ENCODE peak calls at places on chromosomes 6 and 20, in ten cellular contexts. One of them, this sample, is unnamed.

GRCh38 chr6:19159087-19159486 is 678.1 kb upstream of the ID4 start:
- DNase-seq in right atrium auricular region: no peak
- DNase-seq in CD8-positive, alpha-beta T cell: no peak
- DNase-seq in left ventricle myocardium inferior: no peak
- DNase-seq in psoas muscle: no peak
- DNase-seq in right cardiac atrium: no peak
- DNase-seq in A673: no peak
- DNase-seq in OCI-LY7: no peak
- DNase-seq in brain microvascular endothelial cell: peak; percentile 74
- DNase-seq in cardiac muscle cell: peak; percentile 28
- DNase-seq in this sample: no peak

GRCh38 chr6:155444120-155444917 is 11.3 kb downstream of the NOX3 start:
- DNase-seq in CD8-positive, alpha-beta T cell: no peak
- DNase-seq in psoas muscle: no peak
- DNase-seq in left ventricle myocardium inferior: no peak
- DNase-seq in right cardiac atrium: no peak
- DNase-seq in right atrium auricular region: no peak
- DNase-seq in brain microvascular endothelial cell: peak; percentile 15
- DNase-seq in A673: no peak
- DNase-seq in OCI-LY7: no peak
- DNase-seq in cardiac muscle cell: peak; percentile 17
- DNase-seq in this sample: no peak

GRCh38 chr6:169229611-169230321 is 23.9 kb downstream of the THBS2 start:
- DNase-seq in cardiac muscle cell: peak; percentile 51
- DNase-seq in CD8-positive, alpha-beta T cell: no peak
- DNase-seq in A673: no peak
- DNase-seq in brain microvascular endothelial cell: no peak
- DNase-seq in right cardiac atrium: no peak
- DNase-seq in psoas muscle: no peak
- DNase-seq in left ventricle myocardium inferior: no peak
- DNase-seq in OCI-LY7: no peak
- DNase-seq in right atrium auricular region: peak; percentile 70
- DNase-seq in this sample: no peak

GRCh38 chr6:1708820-1709612 is 99.3 kb downstream of the FOXC1 start:
- DNase-seq in CD8-positive, alpha-beta T cell: no peak
- DNase-seq in left ventricle myocardium inferior: no peak
- DNase-seq in A673: no peak
- DNase-seq in psoas muscle: no peak
- DNase-seq in right atrium auricular region: no peak
- DNase-seq in brain microvascular endothelial cell: no peak
- DNase-seq in OCI-LY7: no peak
- DNase-seq in right cardiac atrium: no peak
- DNase-seq in cardiac muscle cell: no peak
- DNase-seq in this sample: no peak

GRCh38 chr6:89509719-89510339 is 76.9 kb downstream of the ANKRD6 start:
- DNase-seq in cardiac muscle cell: peak; percentile 7
- DNase-seq in psoas muscle: no peak
- DNase-seq in OCI-LY7: no peak
- DNase-seq in brain microvascular endothelial cell: no peak
- DNase-seq in left ventricle myocardium inferior: no peak
- DNase-seq in right cardiac atrium: no peak
- DNase-seq in right atrium auricular region: no peak
- DNase-seq in A673: peak; percentile 6
- DNase-seq in CD8-positive, alpha-beta T cell: no peak
- DNase-seq in this sample: no peak

GRCh38 chr20:19828233-19828632 is 70.2 kb downstream of the RIN2 start:
- DNase-seq in left ventricle myocardium inferior: no peak
- DNase-seq in A673: peak; percentile 55
- DNase-seq in psoas muscle: no peak
- DNase-seq in CD8-positive, alpha-beta T cell: no peak
- DNase-seq in right cardiac atrium: no peak
- DNase-seq in brain microvascular endothelial cell: peak; percentile 76
- DNase-seq in cardiac muscle cell: no peak
- DNase-seq in right atrium auricular region: no peak
- DNase-seq in OCI-LY7: peak; percentile 23
- DNase-seq in this sample: no peak

GRCh38 chr6:46637145-46637544 is 15.5 kb downstream of the CYP39A1 start:
- DNase-seq in CD8-positive, alpha-beta T cell: no peak
- DNase-seq in cardiac muscle cell: peak; percentile 50
- DNase-seq in right atrium auricular region: no peak
- DNase-seq in right cardiac atrium: no peak
- DNase-seq in brain microvascular endothelial cell: no peak
- DNase-seq in left ventricle myocardium inferior: no peak
- DNase-seq in OCI-LY7: peak; percentile 78
- DNase-seq in psoas muscle: no peak
- DNase-seq in A673: no peak
- DNase-seq in this sample: peak; percentile 78

GRCh38 chr20:63782051-63782471 is 42.5 kb downstream of the SLC2A4RG start:
- DNase-seq in psoas muscle: no peak
- DNase-seq in right cardiac atrium: peak; percentile 24
- DNase-seq in left ventricle myocardium inferior: no peak
- DNase-seq in OCI-LY7: peak; percentile 26
- DNase-seq in CD8-positive, alpha-beta T cell: peak; percentile 71
- DNase-seq in cardiac muscle cell: no peak
- DNase-seq in A673: peak; percentile 39
- DNase-seq in brain microvascular endothelial cell: no peak
- DNase-seq in right atrium auricular region: no peak
- DNase-seq in this sample: no peak

GRCh38 chr6:114007451-114007953 is 36.6 kb upstream of the HDAC2 start:
- DNase-seq in left ventricle myocardium inferior: no peak
- DNase-seq in brain microvascular endothelial cell: no peak
- DNase-seq in OCI-LY7: no peak
- DNase-seq in cardiac muscle cell: no peak
- DNase-seq in psoas muscle: no peak
- DNase-seq in CD8-positive, alpha-beta T cell: no peak
- DNase-seq in right cardiac atrium: no peak
- DNase-seq in A673: no peak
- DNase-seq in right atrium auricular region: no peak
- DNase-seq in this sample: no peak

GRCh38 chr6:118896339-118897136 is 2.6 kb downstream of the ASF1A start:
- DNase-seq in right atrium auricular region: no peak
- DNase-seq in left ventricle myocardium inferior: no peak
- DNase-seq in OCI-LY7: peak; percentile 67
- DNase-seq in brain microvascular endothelial cell: peak; percentile 40
- DNase-seq in CD8-positive, alpha-beta T cell: no peak
- DNase-seq in cardiac muscle cell: peak; percentile 62
- DNase-seq in right cardiac atrium: no peak
- DNase-seq in psoas muscle: no peak
- DNase-seq in A673: peak; percentile 69
- DNase-seq in this sample: peak; percentile 33

GRCh38 chr6:42661540-42662153 is 60.8 kb downstream of the PRPH2 start:
- DNase-seq in OCI-LY7: peak; percentile 81
- DNase-seq in right cardiac atrium: peak; percentile 83
- DNase-seq in psoas muscle: peak; percentile 75
- DNase-seq in cardiac muscle cell: peak; percentile 79
- DNase-seq in brain microvascular endothelial cell: peak; percentile 77
- DNase-seq in left ventricle myocardium inferior: peak; percentile 71
- DNase-seq in CD8-positive, alpha-beta T cell: peak; percentile 90
- DNase-seq in right atrium auricular region: peak; percentile 90
- DNase-seq in A673: peak; percentile 83
- DNase-seq in this sample: no peak

DNA sequence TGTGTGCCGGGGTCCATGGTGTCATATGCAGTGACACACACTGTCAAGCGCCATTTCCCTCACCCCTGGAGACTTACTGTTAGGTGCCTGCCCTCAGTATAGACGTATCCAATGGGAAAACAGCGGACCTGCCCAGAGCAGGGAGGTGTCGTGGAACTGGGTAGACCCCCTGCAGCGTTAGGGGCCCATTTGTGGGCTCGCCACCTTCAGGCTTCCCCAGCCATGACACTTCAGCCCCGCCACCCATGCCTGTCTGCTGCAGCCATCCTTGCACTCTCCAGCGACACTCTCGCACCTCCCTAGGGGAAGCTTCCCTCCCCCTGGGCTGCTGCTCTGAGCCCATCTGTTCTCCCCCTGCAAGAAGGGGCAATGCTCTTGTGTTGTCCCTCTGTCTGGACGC is 43.2 kb downstream of the STK35 start:
- DNase-seq in psoas muscle: no peak
- DNase-seq in left ventricle myocardium inferior: no peak
- DNase-seq in brain microvascular endothelial cell: no peak
- DNase-seq in right cardiac atrium: no peak
- DNase-seq in A673: no peak
- DNase-seq in CD8-positive, alpha-beta T cell: no peak
- DNase-seq in OCI-LY7: no peak
- DNase-seq in right atrium auricular region: no peak
- DNase-seq in cardiac muscle cell: no peak
- DNase-seq in this sample: no peak
- H3K27ac ChIP-seq in psoas muscle: no peak overlapping the region
- H3K27ac ChIP-seq in left ventricle myocardium inferior: peak overlapping the region; percentile 89
- H3K27ac ChIP-seq in brain microvascular endothelial cell: no peak overlapping the region
- H3K27ac ChIP-seq in right cardiac atrium: no peak overlapping the region
- H3K27ac ChIP-seq in A673: no peak overlapping the region
- H3K27ac ChIP-seq in CD8-positive, alpha-beta T cell: no peak overlapping the region
- H3K27ac ChIP-seq in OCI-LY7: no peak overlapping the region
- H3K27ac ChIP-seq in right atrium auricular region: no peak overlapping the region
- H3K27ac ChIP-seq in cardiac muscle cell: no peak overlapping the region
- H3K27ac ChIP-seq in this sample: no peak overlapping the region

DNA sequence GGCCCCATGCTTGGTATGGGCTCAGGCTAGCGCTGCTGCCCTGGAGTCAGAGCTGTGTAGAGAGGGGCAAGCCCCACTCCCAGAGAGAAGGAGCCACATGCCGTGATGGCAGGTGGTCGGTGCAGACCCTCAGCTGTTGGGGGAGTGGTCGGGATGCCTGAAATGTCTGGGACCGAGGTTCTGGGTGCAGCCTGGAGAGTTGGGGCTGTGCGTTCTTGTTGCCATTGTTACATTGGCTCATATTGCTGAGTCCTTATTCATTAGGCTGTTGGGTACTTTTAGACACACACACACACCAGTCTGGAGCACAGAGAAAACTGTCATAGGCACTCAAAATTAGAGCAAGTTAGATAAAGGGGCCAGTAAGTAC is 83.9 kb downstream of the UNC5CL start:
- DNase-seq in A673: no peak
- DNase-seq in right atrium auricular region: no peak
- DNase-seq in left ventricle myocardium inferior: no peak
- DNase-seq in cardiac muscle cell: no peak
- DNase-seq in CD8-positive, alpha-beta T cell: no peak
- DNase-seq in brain microvascular endothelial cell: no peak
- DNase-seq in right cardiac atrium: no peak
- DNase-seq in OCI-LY7: no peak
- DNase-seq in psoas muscle: no peak
- DNase-seq in this sample: no peak
- H3K27ac ChIP-seq in A673: no peak overlapping the region
- H3K27ac ChIP-seq in right atrium auricular region: no peak overlapping the region
- H3K27ac ChIP-seq in left ventricle myocardium inferior: no peak overlapping the region
- H3K27ac ChIP-seq in cardiac muscle cell: no peak overlapping the region
- H3K27ac ChIP-seq in CD8-positive, alpha-beta T cell: no peak overlapping the region
- H3K27ac ChIP-seq in brain microvascular endothelial cell: no peak overlapping the region
- H3K27ac ChIP-seq in right cardiac atrium: no peak overlapping the region
- H3K27ac ChIP-seq in OCI-LY7: no peak overlapping the region
- H3K27ac ChIP-seq in psoas muscle: no peak overlapping the region
- H3K27ac ChIP-seq in this sample: no peak overlapping the region

DNA sequence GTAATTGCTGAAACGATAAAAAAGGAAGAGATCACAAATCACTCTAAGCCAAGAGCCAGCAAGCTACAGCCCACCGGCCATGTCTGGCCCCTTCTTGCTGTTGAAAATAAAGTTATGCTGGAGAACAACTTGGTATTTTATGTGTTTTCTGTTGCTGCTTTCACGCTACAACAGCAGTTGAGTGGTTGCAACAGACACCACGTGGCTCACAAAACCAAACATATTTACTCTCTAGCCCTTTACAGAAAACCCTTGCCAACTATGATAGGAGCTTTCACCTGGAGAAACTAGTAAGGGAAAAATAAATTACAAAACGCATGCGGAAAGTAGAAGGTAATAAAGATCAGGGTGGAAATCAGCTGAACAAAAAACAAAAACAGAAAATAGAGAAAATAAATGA is 41.1 kb upstream of the SLCO4A1 start:
- DNase-seq in psoas muscle: no peak
- DNase-seq in CD8-positive, alpha-beta T cell: no peak
- DNase-seq in cardiac muscle cell: no peak
- DNase-seq in A673: no peak
- DNase-seq in brain microvascular endothelial cell: no peak
- DNase-seq in right atrium auricular region: no peak
- DNase-seq in left ventricle myocardium inferior: no peak
- DNase-seq in OCI-LY7: no peak
- DNase-seq in right cardiac atrium: no peak
- DNase-seq in this sample: no peak
- H3K27ac ChIP-seq in psoas muscle: no peak overlapping the region
- H3K27ac ChIP-seq in CD8-positive, alpha-beta T cell: no peak overlapping the region
- H3K27ac ChIP-seq in cardiac muscle cell: no peak overlapping the region
- H3K27ac ChIP-seq in A673: no peak overlapping the region
- H3K27ac ChIP-seq in brain microvascular endothelial cell: no peak overlapping the region
- H3K27ac ChIP-seq in right atrium auricular region: no peak overlapping the region
- H3K27ac ChIP-seq in left ventricle myocardium inferior: no peak overlapping the region
- H3K27ac ChIP-seq in OCI-LY7: no peak overlapping the region
- H3K27ac ChIP-seq in right cardiac atrium: no peak overlapping the region
- H3K27ac ChIP-seq in this sample: no peak overlapping the region

GRCh38 chr20:44310664-44311639 is at the start of gene FITM2:
- DNase-seq in right atrium auricular region: peak; percentile 98
- DNase-seq in OCI-LY7: peak; percentile 95
- DNase-seq in brain microvascular endothelial cell: peak; percentile 94
- DNase-seq in CD8-positive, alpha-beta T cell: peak; percentile 99
- DNase-seq in A673: peak; percentile 97
- DNase-seq in left ventricle myocardium inferior: peak; percentile 99
- DNase-seq in psoas muscle: peak; percentile 100
- DNase-seq in cardiac muscle cell: peak; percentile 98
- DNase-seq in right cardiac atrium: peak; percentile 100
- DNase-seq in this sample: peak; percentile 85
- H3K27ac ChIP-seq in right atrium auricular region: peak within 1 kb of the TSS; percentile 86
- H3K27ac ChIP-seq in OCI-LY7: no peak within 1 kb of the TSS
- H3K27ac ChIP-seq in brain microvascular endothelial cell: peak within 1 kb of the TSS; percentile 27
- H3K27ac ChIP-seq in CD8-positive, alpha-beta T cell: peak within 1 kb of the TSS; percentile 56
- H3K27ac ChIP-seq in A673: peak within 1 kb of the TSS; percentile 51
- H3K27ac ChIP-seq in left ventricle myocardium inferior: peak within 1 kb of the TSS; percentile 91
- H3K27ac ChIP-seq in psoas muscle: peak within 1 kb of the TSS; percentile 83
- H3K27ac ChIP-seq in cardiac muscle cell: peak within 1 kb of the TSS; percentile 85
- H3K27ac ChIP-seq in right cardiac atrium: peak within 1 kb of the TSS; percentile 80
- H3K27ac ChIP-seq in this sample: no peak within 1 kb of the TSS

GRCh38 chr6:6769466-6769865 is 180.9 kb downstream of the LY86 start:
- DNase-seq in OCI-LY7: no peak
- DNase-seq in A673: no peak
- DNase-seq in cardiac muscle cell: no peak
- DNase-seq in psoas muscle: no peak
- DNase-seq in right cardiac atrium: no peak
- DNase-seq in right atrium auricular region: no peak
- DNase-seq in CD8-positive, alpha-beta T cell: no peak
- DNase-seq in brain microvascular endothelial cell: no peak
- DNase-seq in left ventricle myocardium inferior: no peak
- DNase-seq in this sample: no peak

GRCh38 chr6:6771224-6771915 is 182.8 kb downstream of the LY86 start:
- DNase-seq in brain microvascular endothelial cell: no peak
- DNase-seq in right atrium auricular region: no peak
- DNase-seq in CD8-positive, alpha-beta T cell: no peak
- DNase-seq in A673: no peak
- DNase-seq in left ventricle myocardium inferior: no peak
- DNase-seq in right cardiac atrium: no peak
- DNase-seq in cardiac muscle cell: no peak
- DNase-seq in OCI-LY7: no peak
- DNase-seq in psoas muscle: no peak
- DNase-seq in this sample: no peak

GRCh38 chr6:6775074-6775473 is 186.6 kb downstream of the LY86 start:
- DNase-seq in A673: no peak
- DNase-seq in CD8-positive, alpha-beta T cell: no peak
- DNase-seq in cardiac muscle cell: no peak
- DNase-seq in right atrium auricular region: no peak
- DNase-seq in right cardiac atrium: no peak
- DNase-seq in brain microvascular endothelial cell: no peak
- DNase-seq in left ventricle myocardium inferior: no peak
- DNase-seq in OCI-LY7: no peak
- DNase-seq in psoas muscle: no peak
- DNase-seq in this sample: no peak

GRCh38 chr6:6772751-6773150 is 184.2 kb downstream of the LY86 start:
- DNase-seq in A673: no peak
- DNase-seq in right cardiac atrium: no peak
- DNase-seq in psoas muscle: no peak
- DNase-seq in left ventricle myocardium inferior: no peak
- DNase-seq in brain microvascular endothelial cell: no peak
- DNase-seq in CD8-positive, alpha-beta T cell: no peak
- DNase-seq in OCI-LY7: no peak
- DNase-seq in cardiac muscle cell: peak; percentile 9
- DNase-seq in right atrium auricular region: no peak
- DNase-seq in this sample: no peak

GRCh38 chr6:6771964-6772363 is 183.4 kb downstream of the LY86 start:
- DNase-seq in psoas muscle: no peak
- DNase-seq in left ventricle myocardium inferior: no peak
- DNase-seq in OCI-LY7: no peak
- DNase-seq in cardiac muscle cell: no peak
- DNase-seq in right atrium auricular region: no peak
- DNase-seq in brain microvascular endothelial cell: no peak
- DNase-seq in right cardiac atrium: no peak
- DNase-seq in A673: no peak
- DNase-seq in CD8-positive, alpha-beta T cell: no peak
- DNase-seq in this sample: no peak
- H3K27ac ChIP-seq in psoas muscle: no peak overlapping the region
- H3K27ac ChIP-seq in left ventricle myocardium inferior: no peak overlapping the region
- H3K27ac ChIP-seq in OCI-LY7: no peak overlapping the region
- H3K27ac ChIP-seq in cardiac muscle cell: no peak overlapping the region
- H3K27ac ChIP-seq in right atrium auricular region: no peak overlapping the region
- H3K27ac ChIP-seq in brain microvascular endothelial cell: no peak overlapping the region
- H3K27ac ChIP-seq in right cardiac atrium: no peak overlapping the region
- H3K27ac ChIP-seq in A673: no peak overlapping the region
- H3K27ac ChIP-seq in CD8-positive, alpha-beta T cell: no peak overlapping the region
- H3K27ac ChIP-seq in this sample: no peak overlapping the region

This sample was measured in epithelial cell of prostate.